ENCODE peak calls at places on chromosomes 3 and 15, in six cellular contexts. One of them, this sample, is unnamed.

GRCh38 chr15:76514292-76514691 is 177.7 kb downstream of the ISL2 start:
- DNase-seq in left lung: no peak
- DNase-seq in right cardiac atrium: no peak
- DNase-seq in CD4-positive, CD25-positive, alpha-beta regulatory T cell: no peak
- DNase-seq in tibial nerve: no peak
- DNase-seq in CD8-positive, alpha-beta T cell: no peak
- DNase-seq in this sample: no peak

GRCh38 chr3:56197259-56197965 is 270.9 kb downstream of the ERC2 start:
- DNase-seq in CD4-positive, CD25-positive, alpha-beta regulatory T cell: no peak
- DNase-seq in right cardiac atrium: no peak
- DNase-seq in tibial nerve: peak; percentile 57
- DNase-seq in left lung: no peak
- DNase-seq in CD8-positive, alpha-beta T cell: no peak
- DNase-seq in this sample: no peak

GRCh38 chr3:55571216-55571813 is 84.2 kb upstream of the WNT5A start:
- DNase-seq in tibial nerve: no peak
- DNase-seq in CD4-positive, CD25-positive, alpha-beta regulatory T cell: no peak
- DNase-seq in CD8-positive, alpha-beta T cell: no peak
- DNase-seq in left lung: no peak
- DNase-seq in right cardiac atrium: no peak
- DNase-seq in this sample: no peak

GRCh38 chr15:68484696-68485400 is 52.9 kb upstream of the ITGA11 start:
- DNase-seq in CD8-positive, alpha-beta T cell: no peak
- DNase-seq in tibial nerve: no peak
- DNase-seq in CD4-positive, CD25-positive, alpha-beta regulatory T cell: no peak
- DNase-seq in right cardiac atrium: peak; percentile 73
- DNase-seq in left lung: no peak
- DNase-seq in this sample: no peak

GRCh38 chr15:84624359-84624758 is 23.6 kb downstream of the ZSCAN2 start:
- DNase-seq in CD4-positive, CD25-positive, alpha-beta regulatory T cell: no peak
- DNase-seq in tibial nerve: no peak
- DNase-seq in right cardiac atrium: no peak
- DNase-seq in left lung: no peak
- DNase-seq in CD8-positive, alpha-beta T cell: no peak
- DNase-seq in this sample: no peak

GRCh38 chr3:60957541-60957940 is 293.7 kb downstream of the FHIT start:
- DNase-seq in tibial nerve: no peak
- DNase-seq in left lung: no peak
- DNase-seq in CD4-positive, CD25-positive, alpha-beta regulatory T cell: no peak
- DNase-seq in CD8-positive, alpha-beta T cell: no peak
- DNase-seq in right cardiac atrium: no peak
- DNase-seq in this sample: no peak

GRCh38 chr15:89963301-89964288 is 37.5 kb upstream of the ZNF710 start:
- DNase-seq in left lung: peak; percentile 72
- DNase-seq in right cardiac atrium: no peak
- DNase-seq in CD4-positive, CD25-positive, alpha-beta regulatory T cell: no peak
- DNase-seq in CD8-positive, alpha-beta T cell: no peak
- DNase-seq in tibial nerve: no peak
- DNase-seq in this sample: no peak

GRCh38 chr15:66940368-66940767 is 125.0 kb upstream of the SMAD3 start:
- DNase-seq in CD8-positive, alpha-beta T cell: no peak
- DNase-seq in right cardiac atrium: no peak
- DNase-seq in CD4-positive, CD25-positive, alpha-beta regulatory T cell: no peak
- DNase-seq in left lung: no peak
- DNase-seq in tibial nerve: no peak
- DNase-seq in this sample: no peak

GRCh38 chr3:188754286-188754685 is 417.5 kb upstream of the TPRG1 start:
- DNase-seq in left lung: no peak
- DNase-seq in tibial nerve: no peak
- DNase-seq in CD4-positive, CD25-positive, alpha-beta regulatory T cell: no peak
- DNase-seq in right cardiac atrium: no peak
- DNase-seq in CD8-positive, alpha-beta T cell: no peak
- DNase-seq in this sample: no peak

GRCh38 chr3:27352047-27352446 is 17.1 kb downstream of the NEK10 start:
- DNase-seq in CD4-positive, CD25-positive, alpha-beta regulatory T cell: no peak
- DNase-seq in tibial nerve: no peak
- DNase-seq in left lung: no peak
- DNase-seq in right cardiac atrium: no peak
- DNase-seq in CD8-positive, alpha-beta T cell: no peak
- DNase-seq in this sample: no peak

GRCh38 chr3:177109688-177110087 is 87.6 kb downstream of the TBL1XR1 start:
- DNase-seq in CD8-positive, alpha-beta T cell: no peak
- DNase-seq in CD4-positive, CD25-positive, alpha-beta regulatory T cell: peak; percentile 65
- DNase-seq in tibial nerve: no peak
- DNase-seq in left lung: no peak
- DNase-seq in right cardiac atrium: no peak
- DNase-seq in this sample: no peak

DNA sequence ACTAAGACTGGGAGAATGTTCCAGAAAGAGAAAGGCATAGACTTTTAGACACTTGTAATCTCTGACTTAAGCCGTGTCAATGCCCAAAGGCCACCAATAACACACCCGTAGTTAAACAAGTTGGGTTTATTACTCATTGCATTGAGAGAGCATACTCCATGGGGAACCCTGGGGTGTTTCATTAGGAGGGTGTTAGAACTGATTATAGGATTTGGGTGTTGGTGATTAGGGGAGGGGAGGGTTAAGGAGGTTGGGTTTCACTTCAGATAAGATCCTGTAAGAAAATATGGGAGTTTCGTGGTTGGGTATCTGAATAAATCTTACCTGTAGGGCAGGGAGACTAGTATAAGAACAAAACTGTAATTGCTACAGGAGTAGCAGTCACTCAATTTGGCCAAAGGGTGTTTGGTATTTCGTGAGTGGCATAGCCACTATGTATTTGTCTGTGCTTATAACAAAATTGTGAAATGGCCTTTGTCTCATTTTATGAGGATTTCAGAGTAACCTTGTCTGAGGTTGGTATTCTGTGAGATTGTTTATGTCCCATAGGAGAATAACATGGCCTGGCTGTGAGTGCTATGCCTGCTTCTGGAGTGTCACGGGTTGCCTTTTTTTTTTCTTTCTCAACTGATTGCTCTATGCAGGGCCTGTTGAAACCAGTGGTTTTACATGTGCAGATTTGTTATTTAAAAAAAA is 2.9 kb downstream of the HACD3 start:
- DNase-seq in CD4-positive, CD25-positive, alpha-beta regulatory T cell: no peak
- DNase-seq in CD8-positive, alpha-beta T cell: no peak
- DNase-seq in left lung: no peak
- DNase-seq in right cardiac atrium: no peak
- DNase-seq in tibial nerve: no peak
- DNase-seq in this sample: no peak
- H3K4me3 ChIP-seq in CD4-positive, CD25-positive, alpha-beta regulatory T cell: no peak overlapping the region
- H3K4me3 ChIP-seq in CD8-positive, alpha-beta T cell: no peak overlapping the region
- H3K4me3 ChIP-seq in left lung: no peak overlapping the region
- H3K4me3 ChIP-seq in right cardiac atrium: no peak overlapping the region
- H3K4me3 ChIP-seq in tibial nerve: no peak overlapping the region
- H3K4me3 ChIP-seq in this sample: no peak overlapping the region

GRCh38 chr3:12719541-12719940 is 39.5 kb downstream of the TMEM40 start:
- DNase-seq in right cardiac atrium: no peak
- DNase-seq in CD8-positive, alpha-beta T cell: no peak
- DNase-seq in tibial nerve: no peak
- DNase-seq in left lung: no peak
- DNase-seq in CD4-positive, CD25-positive, alpha-beta regulatory T cell: no peak
- DNase-seq in this sample: no peak
- H3K4me3 ChIP-seq in right cardiac atrium: peak overlapping the region; percentile 9
- H3K4me3 ChIP-seq in CD8-positive, alpha-beta T cell: no peak overlapping the region
- H3K4me3 ChIP-seq in tibial nerve: peak overlapping the region; percentile 22
- H3K4me3 ChIP-seq in left lung: no peak overlapping the region
- H3K4me3 ChIP-seq in CD4-positive, CD25-positive, alpha-beta regulatory T cell: peak overlapping the region; percentile 55
- H3K4me3 ChIP-seq in this sample: peak overlapping the region; percentile 35

DNA sequence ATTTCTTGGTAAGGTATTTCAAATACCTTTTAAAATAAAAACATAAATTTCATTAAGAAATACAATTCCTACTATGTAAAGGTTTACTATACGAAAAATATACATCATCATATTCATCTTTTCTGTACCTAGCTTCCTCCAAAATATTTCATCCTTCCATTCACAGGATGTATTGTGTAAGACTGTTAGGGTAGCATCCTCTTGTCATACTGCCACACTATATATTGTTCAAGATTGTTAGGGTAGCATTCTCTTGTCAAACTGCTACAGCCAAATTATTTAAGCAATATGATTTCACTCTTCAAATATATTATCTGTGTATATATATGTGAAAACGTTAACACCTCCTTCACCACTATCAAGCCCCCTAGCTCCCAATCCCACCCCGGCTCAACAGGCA is 3.5 kb downstream of the RPL22L1 start:
- DNase-seq in tibial nerve: no peak
- DNase-seq in CD4-positive, CD25-positive, alpha-beta regulatory T cell: no peak
- DNase-seq in CD8-positive, alpha-beta T cell: no peak
- DNase-seq in right cardiac atrium: no peak
- DNase-seq in left lung: no peak
- DNase-seq in this sample: no peak
- H3K4me3 ChIP-seq in tibial nerve: no peak overlapping the region
- H3K4me3 ChIP-seq in CD4-positive, CD25-positive, alpha-beta regulatory T cell: no peak overlapping the region
- H3K4me3 ChIP-seq in CD8-positive, alpha-beta T cell: no peak overlapping the region
- H3K4me3 ChIP-seq in right cardiac atrium: no peak overlapping the region
- H3K4me3 ChIP-seq in left lung: no peak overlapping the region
- H3K4me3 ChIP-seq in this sample: no peak overlapping the region

GRCh38 chr3:45166283-45166879 is 20.2 kb upstream of the CDCP1 start:
- DNase-seq in left lung: no peak
- DNase-seq in tibial nerve: no peak
- DNase-seq in right cardiac atrium: no peak
- DNase-seq in CD4-positive, CD25-positive, alpha-beta regulatory T cell: no peak
- DNase-seq in CD8-positive, alpha-beta T cell: no peak
- DNase-seq in this sample: no peak

GRCh38 chr3:45165497-45166282 is 19.5 kb upstream of the CDCP1 start:
- DNase-seq in CD8-positive, alpha-beta T cell: no peak
- DNase-seq in right cardiac atrium: no peak
- DNase-seq in CD4-positive, CD25-positive, alpha-beta regulatory T cell: no peak
- DNase-seq in left lung: no peak
- DNase-seq in tibial nerve: no peak
- DNase-seq in this sample: no peak

GRCh38 chr3:45170071-45170470 is 23.9 kb upstream of the CDCP1 start:
- DNase-seq in CD4-positive, CD25-positive, alpha-beta regulatory T cell: no peak
- DNase-seq in right cardiac atrium: peak; percentile 70
- DNase-seq in left lung: no peak
- DNase-seq in tibial nerve: no peak
- DNase-seq in CD8-positive, alpha-beta T cell: no peak
- DNase-seq in this sample: peak; percentile 63

GRCh38 chr3:45168451-45168850 is 22.3 kb upstream of the CDCP1 start:
- DNase-seq in right cardiac atrium: no peak
- DNase-seq in tibial nerve: no peak
- DNase-seq in CD4-positive, CD25-positive, alpha-beta regulatory T cell: no peak
- DNase-seq in left lung: no peak
- DNase-seq in CD8-positive, alpha-beta T cell: no peak
- DNase-seq in this sample: no peak

DNA sequence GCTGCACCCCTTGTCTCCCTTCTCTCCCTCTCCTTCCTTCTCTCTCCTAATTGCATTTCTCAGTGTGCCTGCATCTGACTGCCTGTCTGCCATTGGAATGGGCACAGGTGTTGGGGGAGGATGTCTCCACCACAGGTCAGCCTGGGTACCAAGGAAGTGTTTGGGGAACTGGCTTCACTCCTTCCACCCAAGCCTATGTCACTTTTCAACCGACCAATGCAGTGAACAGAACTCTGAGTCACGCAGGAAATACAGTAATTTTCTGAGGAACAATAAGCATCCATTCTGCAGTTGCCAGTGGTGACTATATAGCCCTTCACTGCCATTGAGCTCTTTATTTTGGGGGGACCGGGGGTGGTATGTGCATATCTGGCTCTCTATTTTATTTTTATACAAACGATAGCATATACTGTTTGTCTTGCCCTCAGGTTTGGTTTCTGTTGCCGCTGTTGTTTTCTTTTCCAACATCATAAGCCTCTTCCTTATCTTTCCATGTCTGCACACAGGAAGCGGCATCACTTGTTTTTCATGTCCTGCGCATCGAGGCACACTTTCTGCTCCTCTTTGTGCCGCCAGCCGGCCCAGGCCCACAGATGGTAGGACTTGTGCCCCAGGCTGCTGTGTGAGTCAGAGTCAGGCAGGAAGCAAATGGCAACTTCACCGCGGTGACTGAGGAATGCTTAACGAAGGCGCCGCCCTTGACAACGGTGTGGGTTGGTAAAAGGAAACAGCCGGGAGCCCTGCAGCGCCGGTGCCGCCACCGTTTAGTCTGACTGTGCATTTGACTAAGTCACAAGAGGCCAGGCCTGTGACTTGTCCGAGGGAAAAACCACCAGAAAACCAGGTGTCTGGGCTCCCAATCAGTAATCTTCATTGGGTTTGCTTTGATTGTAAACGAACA is 21.1 kb upstream of the CDCP1 start:
- DNase-seq in CD4-positive, CD25-positive, alpha-beta regulatory T cell: peak; percentile 69
- DNase-seq in CD8-positive, alpha-beta T cell: peak; percentile 78
- DNase-seq in tibial nerve: peak; percentile 49
- DNase-seq in left lung: peak; percentile 91
- DNase-seq in right cardiac atrium: peak; percentile 88
- DNase-seq in this sample: peak; percentile 80
- H3K4me3 ChIP-seq in CD4-positive, CD25-positive, alpha-beta regulatory T cell: peak overlapping the region; percentile 41
- H3K4me3 ChIP-seq in CD8-positive, alpha-beta T cell: peak overlapping the region; percentile 7
- H3K4me3 ChIP-seq in tibial nerve: no peak overlapping the region
- H3K4me3 ChIP-seq in left lung: no peak overlapping the region
- H3K4me3 ChIP-seq in right cardiac atrium: no peak overlapping the region
- H3K4me3 ChIP-seq in this sample: no peak overlapping the region

GRCh38 chr3:182716114-182716688 is 77.1 kb upstream of the ATP11B start:
- DNase-seq in left lung: no peak
- DNase-seq in right cardiac atrium: no peak
- DNase-seq in CD8-positive, alpha-beta T cell: no peak
- DNase-seq in tibial nerve: no peak
- DNase-seq in CD4-positive, CD25-positive, alpha-beta regulatory T cell: no peak
- DNase-seq in this sample: no peak

GRCh38 chr3:182711853-182712252 is 81.5 kb upstream of the ATP11B start:
- DNase-seq in CD8-positive, alpha-beta T cell: no peak
- DNase-seq in CD4-positive, CD25-positive, alpha-beta regulatory T cell: no peak
- DNase-seq in tibial nerve: no peak
- DNase-seq in right cardiac atrium: no peak
- DNase-seq in left lung: no peak
- DNase-seq in this sample: no peak

GRCh38 chr3:182713743-182714517 is 79.4 kb upstream of the ATP11B start:
- DNase-seq in CD8-positive, alpha-beta T cell: no peak
- DNase-seq in CD4-positive, CD25-positive, alpha-beta regulatory T cell: peak; percentile 39
- DNase-seq in right cardiac atrium: no peak
- DNase-seq in tibial nerve: peak; percentile 13
- DNase-seq in left lung: no peak
- DNase-seq in this sample: no peak

GRCh38 chr3:182715006-182715405 is 78.3 kb upstream of the ATP11B start:
- DNase-seq in right cardiac atrium: no peak
- DNase-seq in left lung: no peak
- DNase-seq in CD8-positive, alpha-beta T cell: no peak
- DNase-seq in CD4-positive, CD25-positive, alpha-beta regulatory T cell: no peak
- DNase-seq in tibial nerve: no peak
- DNase-seq in this sample: no peak

DNA sequence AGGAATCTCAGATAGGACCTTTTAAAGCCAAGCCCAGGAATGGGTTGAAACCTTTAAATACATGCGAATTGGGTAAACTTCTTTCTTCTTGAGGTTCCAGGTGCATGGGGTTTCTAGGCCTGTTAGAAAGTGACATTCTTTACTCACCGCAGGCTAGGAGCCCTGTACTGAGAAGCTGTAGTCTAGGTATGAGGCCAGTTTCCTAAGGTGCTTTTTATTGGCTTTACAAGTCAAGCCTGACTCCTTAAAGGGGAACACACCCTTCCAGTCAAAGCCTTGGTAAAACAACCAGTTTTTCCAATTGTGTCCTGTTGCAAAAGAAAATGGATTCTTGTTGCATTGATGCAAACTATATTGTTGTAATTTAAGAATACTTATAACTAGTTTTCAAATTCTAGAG is 76.1 kb upstream of the ATP11B start:
- DNase-seq in right cardiac atrium: no peak
- DNase-seq in CD8-positive, alpha-beta T cell: no peak
- DNase-seq in CD4-positive, CD25-positive, alpha-beta regulatory T cell: no peak
- DNase-seq in left lung: no peak
- DNase-seq in tibial nerve: no peak
- DNase-seq in this sample: no peak
- H3K4me3 ChIP-seq in right cardiac atrium: no peak overlapping the region
- H3K4me3 ChIP-seq in CD8-positive, alpha-beta T cell: no peak overlapping the region
- H3K4me3 ChIP-seq in CD4-positive, CD25-positive, alpha-beta regulatory T cell: no peak overlapping the region
- H3K4me3 ChIP-seq in left lung: no peak overlapping the region
- H3K4me3 ChIP-seq in tibial nerve: no peak overlapping the region
- H3K4me3 ChIP-seq in this sample: no peak overlapping the region